ENCODE peak calls at places on chromosomes 11 and 22, in six cellular contexts. One of them, this sample, is unnamed.

GRCh38 chr11:97683733-97684132 is 1293.9 kb downstream of the JRKL start:
- DNase-seq in H9: peak
- DNase-seq in mesenchymal stem cell: no peak
- DNase-seq in IMR-90: no peak
- DNase-seq in mesendoderm: peak
- DNase-seq in H1: peak
- DNase-seq in this sample: no peak

GRCh38 chr22:24583221-24583971 is 9.5 kb downstream of the LRRC75B start:
- DNase-seq in H9: no peak
- DNase-seq in mesenchymal stem cell: no peak
- DNase-seq in IMR-90: peak
- DNase-seq in mesendoderm: no peak
- DNase-seq in H1: no peak
- DNase-seq in this sample: no peak

GRCh38 chr11:96567193-96567592 is 177.4 kb downstream of the JRKL start:
- DNase-seq in H9: no peak
- DNase-seq in mesenchymal stem cell: peak
- DNase-seq in IMR-90: no peak
- DNase-seq in mesendoderm: peak
- DNase-seq in H1: no peak
- DNase-seq in this sample: no peak

GRCh38 chr22:28750471-28750881 is 8.6 kb downstream of the HSCB start:
- DNase-seq in H9: no peak
- DNase-seq in mesenchymal stem cell: no peak
- DNase-seq in IMR-90: peak
- DNase-seq in mesendoderm: no peak
- DNase-seq in H1: no peak
- DNase-seq in this sample: no peak

GRCh38 chr11:78798567-78799170 is 224.0 kb upstream of the NARS2 start:
- DNase-seq in H9: peak
- DNase-seq in mesenchymal stem cell: peak
- DNase-seq in IMR-90: peak
- DNase-seq in mesendoderm: peak
- DNase-seq in H1: peak
- DNase-seq in this sample: peak

GRCh38 chr11:86116386-86116726 is 47.5 kb upstream of the PICALM start:
- DNase-seq in H9: no peak
- DNase-seq in mesenchymal stem cell: peak
- DNase-seq in IMR-90: peak
- DNase-seq in mesendoderm: no peak
- DNase-seq in H1: no peak
- DNase-seq in this sample: no peak

GRCh38 chr11:117449111-117449693 is 121.5 kb downstream of the CEP164 start:
- DNase-seq in H9: peak
- DNase-seq in mesenchymal stem cell: no peak
- DNase-seq in IMR-90: no peak
- DNase-seq in mesendoderm: peak
- DNase-seq in H1: no peak
- DNase-seq in this sample: no peak

GRCh38 chr22:24455039-24455438 is 27.6 kb downstream of the ADORA2A start:
- DNase-seq in H9: no peak
- DNase-seq in mesenchymal stem cell: no peak
- DNase-seq in IMR-90: no peak
- DNase-seq in mesendoderm: no peak
- DNase-seq in H1: no peak
- DNase-seq in this sample: no peak

GRCh38 chr11:104524276-104524675 is 360.3 kb upstream of the PDGFD start:
- DNase-seq in H9: no peak
- DNase-seq in mesenchymal stem cell: no peak
- DNase-seq in IMR-90: no peak
- DNase-seq in mesendoderm: no peak
- DNase-seq in H1: no peak
- DNase-seq in this sample: no peak

GRCh38 chr11:128208329-128209220 is 378.8 kb downstream of the ETS1 start:
- DNase-seq in H9: no peak
- DNase-seq in mesenchymal stem cell: peak
- DNase-seq in IMR-90: peak
- DNase-seq in mesendoderm: no peak
- DNase-seq in H1: no peak
- DNase-seq in this sample: no peak

GRCh38 chr11:76151561-76152085 is 54.7 kb downstream of the WNT11 start:
- DNase-seq in H9: no peak
- DNase-seq in mesenchymal stem cell: no peak
- DNase-seq in IMR-90: no peak
- DNase-seq in mesendoderm: no peak
- DNase-seq in H1: no peak
- DNase-seq in this sample: no peak

GRCh38 chr22:25054943-25055511 is 102.5 kb downstream of the KIAA1671 start:
- DNase-seq in H9: no peak
- DNase-seq in mesenchymal stem cell: peak
- DNase-seq in IMR-90: no peak
- DNase-seq in mesendoderm: no peak
- DNase-seq in H1: no peak
- DNase-seq in this sample: no peak

GRCh38 chr11:7759010-7759409 is 37.7 kb downstream of the OR5P2 start:
- DNase-seq in H9: no peak
- DNase-seq in mesenchymal stem cell: no peak
- DNase-seq in IMR-90: no peak
- DNase-seq in mesendoderm: no peak
- DNase-seq in H1: no peak
- DNase-seq in this sample: no peak

GRCh38 chr11:3159296-3160190 is 5.6 kb downstream of the OSBPL5 start:
- DNase-seq in H9: no peak
- DNase-seq in mesenchymal stem cell: no peak
- DNase-seq in IMR-90: no peak
- DNase-seq in mesendoderm: peak
- DNase-seq in H1: no peak
- DNase-seq in this sample: no peak

GRCh38 chr11:113404859-113405430 is 17.4 kb downstream of the ANKK1 start:
- DNase-seq in H9: no peak
- DNase-seq in mesenchymal stem cell: no peak
- DNase-seq in IMR-90: no peak
- DNase-seq in mesendoderm: no peak
- DNase-seq in H1: no peak
- DNase-seq in this sample: no peak

GRCh38 chr11:42407379-42407778 is 904.4 kb upstream of the API5 start:
- DNase-seq in H9: peak
- DNase-seq in mesenchymal stem cell: no peak
- DNase-seq in IMR-90: no peak
- DNase-seq in mesendoderm: peak
- DNase-seq in H1: peak
- DNase-seq in this sample: peak

GRCh38 chr11:64251986-64252837 is 882 bp downstream of the PLCB3 start:
- DNase-seq in H9: no peak
- DNase-seq in mesenchymal stem cell: peak
- DNase-seq in IMR-90: no peak
- DNase-seq in mesendoderm: peak
- DNase-seq in H1: peak
- DNase-seq in this sample: no peak

GRCh38 chr11:119434531-119435330 is 11.8 kb upstream of the THY1 start:
- DNase-seq in H9: no peak
- DNase-seq in mesenchymal stem cell: no peak
- DNase-seq in IMR-90: no peak
- DNase-seq in mesendoderm: no peak
- DNase-seq in H1: no peak
- DNase-seq in this sample: no peak

GRCh38 chr11:110345756-110346155 is 49.3 kb upstream of the RDX start:
- DNase-seq in H9: no peak
- DNase-seq in mesenchymal stem cell: no peak
- DNase-seq in IMR-90: no peak
- DNase-seq in mesendoderm: no peak
- DNase-seq in H1: no peak
- DNase-seq in this sample: no peak

GRCh38 chr11:64330888-64331287 is 9.1 kb upstream of the CCDC88B start:
- DNase-seq in H9: no peak
- DNase-seq in mesenchymal stem cell: no peak
- DNase-seq in IMR-90: no peak
- DNase-seq in mesendoderm: no peak
- DNase-seq in H1: no peak
- DNase-seq in this sample: no peak

GRCh38 chr11:69711824-69712801 is 8.3 kb upstream of the FGF19 start:
- DNase-seq in H9: no peak
- DNase-seq in mesenchymal stem cell: no peak
- DNase-seq in IMR-90: no peak
- DNase-seq in mesendoderm: no peak
- DNase-seq in H1: no peak
- DNase-seq in this sample: no peak

GRCh38 chr11:59053387-59053786 is 32.7 kb upstream of the GLYATL1B start:
- DNase-seq in H9: peak
- DNase-seq in mesenchymal stem cell: peak
- DNase-seq in IMR-90: peak
- DNase-seq in mesendoderm: peak
- DNase-seq in H1: peak
- DNase-seq in this sample: peak

GRCh38 chr22:39185601-39186012 is 33.1 kb upstream of the CBX7 start:
- DNase-seq in H9: no peak
- DNase-seq in mesenchymal stem cell: peak
- DNase-seq in IMR-90: peak
- DNase-seq in mesendoderm: no peak
- DNase-seq in H1: no peak
- DNase-seq in this sample: no peak

GRCh38 chr22:46353483-46354105 is 18.1 kb downstream of the TRMU start:
- DNase-seq in H9: no peak
- DNase-seq in mesenchymal stem cell: no peak
- DNase-seq in IMR-90: no peak
- DNase-seq in mesendoderm: no peak
- DNase-seq in H1: no peak
- DNase-seq in this sample: no peak

GRCh38 chr22:49193348-49193747 is 634.3 kb downstream of the BRD1 start:
- DNase-seq in H9: no peak
- DNase-seq in mesenchymal stem cell: no peak
- DNase-seq in IMR-90: no peak
- DNase-seq in mesendoderm: no peak
- DNase-seq in H1: no peak
- DNase-seq in this sample: no peak

GRCh38 chr11:103668859-103669258 is 367.6 kb upstream of the DDI1 start:
- DNase-seq in H9: no peak
- DNase-seq in mesenchymal stem cell: no peak
- DNase-seq in IMR-90: no peak
- DNase-seq in mesendoderm: no peak
- DNase-seq in H1: no peak
- DNase-seq in this sample: no peak

GRCh38 chr11:64546600-64546999 is 44.4 kb upstream of the SLC22A12 start:
- DNase-seq in H9: no peak
- DNase-seq in mesenchymal stem cell: no peak
- DNase-seq in IMR-90: no peak
- DNase-seq in mesendoderm: no peak
- DNase-seq in H1: no peak
- DNase-seq in this sample: no peak

GRCh38 chr11:46385169-46386004 is 3.9 kb downstream of the MDK start:
- DNase-seq in H9: no peak
- DNase-seq in mesenchymal stem cell: no peak
- DNase-seq in IMR-90: no peak
- DNase-seq in mesendoderm: no peak
- DNase-seq in H1: no peak
- DNase-seq in this sample: no peak

GRCh38 chr11:35838071-35838470 is 105.8 kb upstream of the LDLRAD3 start:
- DNase-seq in H9: no peak
- DNase-seq in mesenchymal stem cell: no peak
- DNase-seq in IMR-90: no peak
- DNase-seq in mesendoderm: no peak
- DNase-seq in H1: no peak
- DNase-seq in this sample: no peak

GRCh38 chr11:134558258-134558835 is 146.3 kb upstream of the B3GAT1 start:
- DNase-seq in H9: no peak
- DNase-seq in mesenchymal stem cell: no peak
- DNase-seq in IMR-90: no peak
- DNase-seq in mesendoderm: no peak
- DNase-seq in H1: peak
- DNase-seq in this sample: no peak

DNA sequence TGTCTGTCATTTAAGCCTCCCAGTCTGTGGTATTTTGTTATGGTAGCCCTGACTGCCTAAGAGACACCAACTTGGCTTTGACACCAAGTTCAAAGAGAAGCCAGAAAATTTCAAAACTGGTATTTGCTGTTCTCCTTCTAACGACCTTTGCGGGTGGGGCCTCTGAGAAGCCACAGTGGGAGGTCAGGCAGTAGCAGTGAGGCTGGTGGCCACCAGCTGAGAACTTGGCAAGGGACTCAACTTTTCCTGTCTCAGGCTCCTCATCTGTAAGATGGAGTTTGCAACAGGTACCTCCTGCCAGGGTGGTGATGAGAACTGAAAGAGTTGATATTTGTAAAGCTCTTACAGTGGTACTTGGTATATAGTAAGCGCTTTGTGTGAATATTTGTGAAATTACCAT is 183.4 kb downstream of the BCR start:
- DNase-seq in H9: no peak
- DNase-seq in mesenchymal stem cell: no peak
- DNase-seq in IMR-90: no peak
- DNase-seq in mesendoderm: no peak
- DNase-seq in H1: no peak
- DNase-seq in this sample: no peak
- H2BK15ac ChIP-seq in H9: no peak
- H2BK15ac ChIP-seq in mesenchymal stem cell: no peak
- H2BK15ac ChIP-seq in IMR-90: no peak
- H2BK15ac ChIP-seq in mesendoderm: no peak
- H2BK15ac ChIP-seq in H1: no peak
- H2BK15ac ChIP-seq in this sample: no peak

DNA sequence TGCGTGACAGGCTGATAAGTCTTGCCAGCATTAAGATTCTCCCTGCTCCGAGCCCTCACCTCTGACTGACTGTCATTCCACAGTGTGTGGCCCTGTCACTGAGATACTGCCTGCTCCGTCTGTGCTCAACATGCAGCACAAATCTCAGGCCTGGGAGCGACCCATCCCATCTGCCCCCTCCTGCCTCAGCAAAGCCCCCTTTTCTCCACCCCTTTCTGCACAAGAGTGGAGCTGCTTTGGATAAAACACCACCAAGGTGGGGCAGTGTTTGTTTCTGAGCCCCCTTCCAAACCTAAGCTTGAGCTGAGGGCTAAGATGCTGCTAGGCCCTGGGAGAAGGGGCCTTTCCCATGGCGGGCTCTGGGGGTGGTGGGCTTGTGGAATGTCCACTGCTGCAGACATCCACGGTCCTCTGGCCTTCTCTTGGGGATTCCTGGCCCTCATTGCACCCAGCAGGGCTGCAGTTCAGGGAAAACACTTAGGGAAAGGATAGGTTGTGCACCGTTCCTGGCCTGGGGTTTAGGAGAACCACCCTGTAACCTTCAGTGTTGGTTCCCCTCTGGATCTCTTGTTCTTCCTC is 594.1 kb downstream of the TBC1D22A start:
- DNase-seq in H9: no peak
- DNase-seq in mesenchymal stem cell: no peak
- DNase-seq in IMR-90: no peak
- DNase-seq in mesendoderm: no peak
- DNase-seq in H1: no peak
- DNase-seq in this sample: no peak
- H2BK15ac ChIP-seq in H9: no peak
- H2BK15ac ChIP-seq in mesenchymal stem cell: no peak
- H2BK15ac ChIP-seq in IMR-90: no peak
- H2BK15ac ChIP-seq in mesendoderm: no peak
- H2BK15ac ChIP-seq in H1: no peak
- H2BK15ac ChIP-seq in this sample: no peak

GRCh38 chr11:1672613-1673400 is 24.2 kb upstream of the KRTAP5-6 start:
- DNase-seq in H9: no peak
- DNase-seq in mesenchymal stem cell: no peak
- DNase-seq in IMR-90: no peak
- DNase-seq in mesendoderm: no peak
- DNase-seq in H1: no peak
- DNase-seq in this sample: no peak
- H2BK15ac ChIP-seq in H9: no peak
- H2BK15ac ChIP-seq in mesenchymal stem cell: no peak
- H2BK15ac ChIP-seq in IMR-90: no peak
- H2BK15ac ChIP-seq in mesendoderm: no peak
- H2BK15ac ChIP-seq in H1: no peak
- H2BK15ac ChIP-seq in this sample: no peak

GRCh38 chr11:33013706-33014105 is 2.0 kb upstream of the DEPDC7 start:
- DNase-seq in H9: no peak
- DNase-seq in mesenchymal stem cell: no peak
- DNase-seq in IMR-90: peak
- DNase-seq in mesendoderm: no peak
- DNase-seq in H1: no peak
- DNase-seq in this sample: no peak
- H2BK15ac ChIP-seq in H9: no peak
- H2BK15ac ChIP-seq in mesenchymal stem cell: no peak
- H2BK15ac ChIP-seq in IMR-90: peak
- H2BK15ac ChIP-seq in mesendoderm: no peak
- H2BK15ac ChIP-seq in H1: no peak
- H2BK15ac ChIP-seq in this sample: no peak

This sample was measured in neuronal stem cell.